ENCODE peak calls at places on chromosomes 3 and 15, in seven cellular contexts. M is ovary, U is body of pancreas, J is upper lobe of right lung, S is PC-9, A is tibial nerve, V is left ventricle myocardium inferior. H is an unnamed sample.

GRCh38 chr3:49602877-49603411 is 48.7 kb downstream of the BSN start:
- DNase-seq in A (no peak), S (peak), U (no peak), V (no peak), M (no peak), J (no peak), H (no peak)

GRCh38 chr3:110526732-110527727 is 544.6 kb upstream of the NECTIN3 start:
- DNase-seq in U (no peak), J (no peak), V (no peak), S (peak), A (no peak), M (no peak), H (peak)

GRCh38 chr15:66622677-66623076 is 56.9 kb upstream of the LCTL start:
- DNase-seq in V (no peak), S (no peak), U (no peak), J (no peak), M (no peak), A (no peak), H (no peak)

GRCh38 chr3:172285844-172286243 is 162.4 kb downstream of the GHSR start:
- DNase-seq in J (no peak), S (no peak), V (no peak), M (no peak), A (no peak), U (no peak), H (peak)

GRCh38 chr3:16928386-16929132 is 43.8 kb downstream of the PLCL2 start:
- DNase-seq in J (no peak), M (no peak), S (no peak), V (no peak), U (peak), A (no peak), H (no peak)

GRCh38 chr15:90227336-90227735 is 6.4 kb downstream of the CIB1 start:
- DNase-seq in V (no peak), A (no peak), J (no peak), U (no peak), S (no peak), M (no peak), H (no peak)

GRCh38 chr3:4290272-4290893 is 12.8 kb upstream of the SETMAR start:
- DNase-seq in A (peak), M (no peak), V (no peak), S (no peak), J (no peak), U (peak), H (peak)

GRCh38 chr3:106006001-106006400 is 137.2 kb upstream of the CBLB start:
- DNase-seq in M (no peak), V (no peak), J (no peak), A (no peak), U (peak), S (no peak), H (peak)

GRCh38 chr3:173660645-173661299 is 263.2 kb downstream of the NLGN1 start:
- DNase-seq in A (no peak), M (no peak), V (no peak), U (no peak), J (no peak), S (no peak), H (peak)

GRCh38 chr15:47374222-47374621 is 343.1 kb upstream of the SEMA6D start:
- DNase-seq in A (no peak), S (no peak), U (peak), M (no peak), J (no peak), V (no peak), H (no peak)

GRCh38 chr3:15331072-15331605 is 1.2 kb downstream of the SH3BP5 start:
- DNase-seq in V (no peak), A (no peak), U (no peak), M (no peak), J (no peak), S (no peak), H (no peak)

GRCh38 chr3:23376516-23377248 is 173.6 kb downstream of the UBE2E2 start:
- DNase-seq in V (no peak), U (no peak), S (no peak), J (no peak), M (no peak), A (no peak), H (no peak)

GRCh38 chr15:77568960-77569646 is 63.6 kb downstream of the LINGO1 start:
- DNase-seq in J (peak), S (peak), U (peak), A (peak), V (no peak), M (peak), H (no peak)

GRCh38 chr3:67034371-67034770 is 36.3 kb downstream of the KBTBD8 start:
- DNase-seq in V (no peak), A (no peak), U (no peak), J (no peak), M (no peak), S (no peak), H (no peak)

GRCh38 chr3:67033091-67033490 is 35.0 kb downstream of the KBTBD8 start:
- DNase-seq in J (no peak), M (no peak), S (no peak), A (no peak), U (no peak), V (no peak), H (no peak)

GRCh38 chr3:67028385-67028784 is 30.3 kb downstream of the KBTBD8 start:
- DNase-seq in S (no peak), M (no peak), U (no peak), A (no peak), V (no peak), J (no peak), H (no peak)

GRCh38 chr3:67030785-67031740 is 33.0 kb downstream of the KBTBD8 start:
- DNase-seq in U (no peak), J (no peak), V (no peak), S (no peak), A (no peak), M (no peak), H (no peak)

GRCh38 chr3:67031986-67032385 is 33.9 kb downstream of the KBTBD8 start:
- DNase-seq in M (no peak), U (no peak), J (no peak), S (no peak), A (no peak), V (no peak), H (no peak)
- TF ChIP-seq CTCF in M (no peak), U (no peak), J (no peak), S (no peak), A (no peak), V (no peak), H (no peak)

DNA sequence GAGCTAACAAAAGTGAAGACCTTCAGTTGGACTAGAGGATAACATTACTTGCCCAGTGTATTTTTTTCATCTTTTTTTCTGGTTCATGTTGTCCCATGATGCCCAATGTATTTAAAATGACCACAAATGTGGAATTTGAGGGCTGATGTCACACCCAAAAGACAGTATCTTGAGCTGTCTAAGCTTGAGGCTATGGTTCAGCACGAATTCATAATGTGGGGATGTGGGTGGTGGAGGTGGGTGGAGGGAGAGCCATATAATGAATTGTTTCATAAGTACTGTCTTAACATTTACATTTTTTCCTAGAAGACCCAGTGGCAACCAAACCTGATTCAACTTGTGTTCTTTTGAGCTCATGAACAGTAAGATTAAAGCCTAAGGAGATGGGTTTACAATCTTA is 37.5 kb downstream of the CHAC1 start:
- DNase-seq in U (no peak), J (no peak), A (no peak), M (no peak), V (no peak), S (no peak), H (no peak)
- H3K4me3 ChIP-seq in U (no peak), J (no peak), A (no peak), M (no peak), V (no peak), S (no peak), H (no peak)

GRCh38 chr3:122568755-122569154 is 4.6 kb downstream of the DTX3L start:
- DNase-seq in U (no peak), V (no peak), S (no peak), A (no peak), M (no peak), J (no peak), H (no peak)

GRCh38 chr3:122578110-122578740 is 775 bp downstream of the PARP15 start:
- DNase-seq in V (no peak), U (no peak), J (no peak), S (no peak), A (no peak), M (no peak), H (no peak)

GRCh38 chr3:122576174-122576940 is 1.1 kb upstream of the PARP15 start:
- DNase-seq in M (no peak), J (no peak), A (no peak), S (no peak), V (no peak), U (no peak), H (no peak)

GRCh38 chr3:122577409-122578028 is at the start of gene PARP15:
- DNase-seq in A (no peak), V (no peak), S (no peak), M (peak), J (peak), U (no peak), H (no peak)

GRCh38 chr3:122572940-122573412 is 4.5 kb upstream of the PARP15 start:
- DNase-seq in A (no peak), U (peak), S (peak), J (no peak), M (peak), V (no peak), H (no peak)
- TF ChIP-seq CTCF in A (no peak), U (no peak), S (no peak), J (no peak), M (no peak), V (no peak), H (no peak)

DNA sequence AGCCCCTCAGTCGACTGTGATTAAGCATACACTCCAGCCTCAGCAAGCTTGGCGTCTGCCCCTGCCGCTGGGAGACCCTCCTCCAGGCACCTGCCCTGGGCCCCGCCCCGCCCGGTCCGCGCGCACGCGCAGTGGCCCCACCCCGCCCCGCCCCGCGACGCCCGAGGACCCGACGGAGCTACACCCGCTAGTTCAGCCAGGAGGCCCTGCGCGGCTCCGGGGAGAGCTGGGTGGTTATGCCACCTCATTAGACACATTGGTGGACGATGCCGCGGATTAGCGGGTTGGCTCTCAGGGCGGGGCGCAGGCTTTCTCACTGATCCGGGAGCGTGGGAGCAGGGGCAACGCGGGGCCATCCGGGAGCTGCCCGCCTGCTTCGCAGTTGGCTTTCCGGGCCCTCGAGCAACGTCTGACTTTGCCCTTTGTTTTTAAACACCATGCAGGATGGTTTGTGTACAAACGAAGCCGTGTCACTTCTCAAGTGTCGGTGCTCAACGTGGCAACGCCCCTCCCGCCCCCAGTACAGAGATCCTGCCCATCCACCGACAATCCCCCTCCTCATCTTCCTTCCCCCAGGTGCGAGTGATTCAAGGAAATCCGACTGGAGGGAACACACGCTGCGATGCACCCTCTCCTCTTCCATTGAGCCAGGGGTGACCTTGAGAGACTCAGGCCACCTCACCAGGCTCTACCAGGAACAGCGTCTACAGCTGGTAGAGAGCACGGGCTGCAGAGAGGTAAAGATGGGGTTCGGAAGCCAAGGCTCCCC is 109.3 kb downstream of the SHQ1 start:
- DNase-seq in S (peak), A (no peak), V (peak), U (peak), J (peak), M (no peak), H (no peak)
- H3K4me3 ChIP-seq in S (peak), A (peak), V (peak), U (no peak), J (peak), M (peak), H (peak)

DNA sequence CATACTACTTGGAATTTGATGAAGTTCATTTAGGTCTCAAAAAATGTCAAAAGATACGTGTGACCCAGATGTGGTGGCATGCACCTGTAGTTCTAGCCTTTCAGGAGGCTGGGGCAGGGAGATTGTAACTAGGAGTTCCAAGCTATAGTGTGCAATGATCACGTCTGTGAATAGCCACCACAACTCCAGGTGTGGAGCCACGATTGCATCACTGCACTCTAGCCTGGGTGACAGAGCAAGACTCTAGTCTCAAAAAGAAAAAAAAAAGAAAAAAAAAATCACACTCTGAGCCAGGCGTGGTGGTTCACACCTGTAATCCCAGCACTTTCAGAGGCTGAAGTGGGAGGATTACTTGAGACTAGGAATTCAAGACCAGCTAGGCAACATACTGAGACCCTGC is 14.2 kb downstream of the MAP4 start:
- DNase-seq in S (no peak), J (no peak), U (no peak), M (no peak), V (no peak), A (no peak), H (no peak)
- TF ChIP-seq CTCF in S (no peak), J (no peak), U (no peak), M (no peak), V (no peak), A (no peak), H (no peak)

GRCh38 chr3:108301695-108302404 is 5.5 kb downstream of the HHLA2 start:
- DNase-seq in S (no peak), A (no peak), U (no peak), V (no peak), J (no peak), M (no peak), H (no peak)
- H3K4me3 ChIP-seq in S (no peak), A (no peak), U (no peak), V (no peak), J (no peak), M (no peak), H (no peak)

GRCh38 chr3:115165701-115166100 is 18.6 kb upstream of the ZBTB20 start:
- DNase-seq in V (no peak), S (no peak), A (no peak), M (no peak), U (no peak), J (no peak), H (no peak)

GRCh38 chr3:115164374-115165221 is 17.5 kb upstream of the ZBTB20 start:
- DNase-seq in U (no peak), A (no peak), M (no peak), S (no peak), V (no peak), J (no peak), H (no peak)

GRCh38 chr3:115165266-115165665 is 18.2 kb upstream of the ZBTB20 start:
- DNase-seq in A (no peak), M (no peak), S (no peak), U (no peak), J (no peak), V (no peak), H (no peak)

GRCh38 chr3:115169808-115170207 is 22.7 kb upstream of the ZBTB20 start:
- DNase-seq in A (no peak), M (no peak), J (no peak), U (no peak), V (no peak), S (no peak), H (no peak)
- TF ChIP-seq CTCF in A (peak), M (no peak), J (peak), U (peak), V (peak), S (peak), H (no peak)

GRCh38 chr3:58466899-58467563 is 24.9 kb upstream of the KCTD6 start:
- DNase-seq in M (no peak), J (no peak), S (no peak), U (no peak), V (no peak), A (no peak), H (no peak)

GRCh38 chr3:58462829-58463180 is 29.1 kb upstream of the KCTD6 start:
- DNase-seq in U (no peak), A (no peak), J (no peak), V (no peak), S (no peak), M (no peak), H (no peak)

GRCh38 chr3:58463181-58463941 is 28.5 kb upstream of the KCTD6 start:
- DNase-seq in M (peak), A (peak), J (peak), S (peak), U (peak), V (peak), H (peak)

GRCh38 chr3:58464875-58465274 is 27.0 kb upstream of the KCTD6 start:
- DNase-seq in M (no peak), V (no peak), S (no peak), J (no peak), U (no peak), A (no peak), H (no peak)

GRCh38 chr3:58463942-58464271 is 28.0 kb upstream of the KCTD6 start:
- DNase-seq in A (no peak), S (no peak), U (no peak), V (no peak), J (no peak), M (no peak), H (no peak)
- H3K4me3 ChIP-seq in A (no peak), S (no peak), U (no peak), V (peak), J (no peak), M (no peak), H (no peak)

H was measured in astrocyte of the cerebellum.